ENCODE peak calls at places on chromosome 1, in eight cellular contexts. I, N, E, R, F, S, T and L are unnamed samples.

GRCh38 chr1:196317535-196318522 is 290.4 kb downstream of the KCNT2 start:
- DNase-seq in I (peak), N (no peak), E (peak), R (peak), F (peak), S (no peak), T (peak), L (peak)

GRCh38 chr1:228463559-228464455 is 23.4 kb upstream of the RNF187 start:
- DNase-seq in I (peak), N (no peak), E (peak), R (no peak), F (no peak), S (peak), T (peak), L (peak)

GRCh38 chr1:178536844-178537371 is 24.0 kb downstream of the TEX35 start:
- DNase-seq in I (no peak), N (no peak), E (peak), R (peak), F (peak), S (no peak), T (no peak), L (peak)

GRCh38 chr1:109931189-109931672 is 20.6 kb downstream of the CSF1 start:
- DNase-seq in I (peak), N (no peak), E (peak), R (peak), F (no peak), S (peak), T (peak), L (peak)

GRCh38 chr1:57796609-57797008 is 372.7 kb upstream of the DAB1 start:
- DNase-seq in I (no peak), N (no peak), E (no peak), R (no peak), F (no peak), S (no peak), T (no peak), L (no peak)

GRCh38 chr1:21072721-21073120 is 104.0 kb downstream of the EIF4G3 start:
- DNase-seq in I (no peak), N (no peak), E (no peak), R (no peak), F (no peak), S (no peak), T (no peak), L (no peak)

GRCh38 chr1:156625436-156626078 is 6.3 kb downstream of the HAPLN2 start:
- DNase-seq in I (peak), N (no peak), E (no peak), R (no peak), F (no peak), S (peak), T (peak), L (no peak)

GRCh38 chr1:227774051-227774720 is 39.0 kb downstream of the SNAP47 start:
- DNase-seq in I (no peak), N (peak), E (no peak), R (no peak), F (no peak), S (no peak), T (no peak), L (no peak)

GRCh38 chr1:211616231-211617031 is 37.5 kb upstream of the SLC30A1 start:
- DNase-seq in I (no peak), N (no peak), E (no peak), R (peak), F (no peak), S (no peak), T (no peak), L (no peak)

GRCh38 chr1:15858672-15859372 is 11.3 kb downstream of the SPEN start:
- DNase-seq in I (no peak), N (no peak), E (no peak), R (no peak), F (no peak), S (no peak), T (no peak), L (no peak)

GRCh38 chr1:161185282-161185682 is 8.0 kb upstream of the B4GALT3 start:
- DNase-seq in I (no peak), N (peak), E (no peak), R (no peak), F (no peak), S (peak), T (no peak), L (no peak)

GRCh38 chr1:116817582-116818064 is 63.4 kb downstream of the CD2 start:
- DNase-seq in I (peak), N (peak), E (peak), R (peak), F (peak), S (peak), T (peak), L (peak)

GRCh38 chr1:48794815-48795214 is 18.1 kb upstream of the BEND5 start:
- DNase-seq in I (no peak), N (no peak), E (no peak), R (no peak), F (no peak), S (no peak), T (no peak), L (no peak)

GRCh38 chr1:185512442-185512841 is 195.4 kb upstream of the IVNS1ABP start:
- DNase-seq in I (no peak), N (no peak), E (no peak), R (no peak), F (no peak), S (no peak), T (no peak), L (no peak)

GRCh38 chr1:167175901-167176300 is 44.8 kb upstream of the POU2F1 start:
- DNase-seq in I (no peak), N (no peak), E (no peak), R (no peak), F (no peak), S (no peak), T (no peak), L (no peak)

GRCh38 chr1:97668945-97669344 is 251.9 kb downstream of the DPYD start:
- DNase-seq in I (no peak), N (no peak), E (peak), R (no peak), F (peak), S (peak), T (no peak), L (peak)

GRCh38 chr1:186541003-186541402 is 80.1 kb upstream of the PDC start:
- DNase-seq in I (no peak), N (no peak), E (no peak), R (no peak), F (no peak), S (no peak), T (no peak), L (no peak)

GRCh38 chr1:1165900-1166421 is 7.7 kb upstream of the TTLL10 start:
- DNase-seq in I (no peak), N (no peak), E (no peak), R (no peak), F (no peak), S (no peak), T (peak), L (no peak)

GRCh38 chr1:203860396-203860951 is 925 bp upstream of the SNRPE start:
- DNase-seq in I (peak), N (no peak), E (no peak), R (peak), F (no peak), S (no peak), T (no peak), L (no peak)

GRCh38 chr1:167681024-167681423 is 40.8 kb upstream of the MPZL1 start:
- DNase-seq in I (no peak), N (no peak), E (no peak), R (no peak), F (no peak), S (peak), T (no peak), L (no peak)

GRCh38 chr1:202107321-202107761 is 15.4 kb upstream of the GPR37L1 start:
- DNase-seq in I (no peak), N (no peak), E (no peak), R (no peak), F (no peak), S (no peak), T (no peak), L (no peak)

DNA sequence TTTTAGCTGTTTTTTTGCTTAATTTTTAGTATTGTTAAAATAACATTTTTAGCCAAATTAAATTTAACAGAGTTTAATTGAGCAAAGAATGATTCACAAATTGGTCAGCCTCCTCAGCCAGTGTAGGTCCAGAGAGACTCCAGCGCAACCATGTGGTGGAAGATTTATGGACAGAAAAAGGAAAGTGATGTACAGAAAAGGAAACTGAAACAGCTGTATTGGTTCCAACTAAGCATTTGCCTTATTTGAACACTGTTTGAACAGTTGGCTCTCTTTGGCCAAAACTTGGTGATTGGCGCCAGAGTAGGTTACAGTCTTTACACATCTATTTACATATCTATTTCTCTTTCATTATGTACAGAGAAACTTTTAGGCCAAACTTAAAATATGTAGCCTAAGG is 19.4 kb downstream of the RPS6KC1 start:
- DNase-seq in I (no peak), N (no peak), E (no peak), R (peak), F (no peak), S (peak), T (no peak), L (no peak)
- TF ChIP-seq REST in I (no peak), N (no peak), E (no peak), R (no peak), F (no peak), S (no peak), T (no peak), L (no peak)

GRCh38 chr1:206742702-206743383 is 27.7 kb upstream of the IL19 start:
- DNase-seq in I (no peak), N (no peak), E (no peak), R (no peak), F (no peak), S (no peak), T (no peak), L (no peak)
- TF ChIP-seq REST in I (no peak), N (no peak), E (no peak), R (no peak), F (no peak), S (no peak), T (no peak), L (no peak)

DNA sequence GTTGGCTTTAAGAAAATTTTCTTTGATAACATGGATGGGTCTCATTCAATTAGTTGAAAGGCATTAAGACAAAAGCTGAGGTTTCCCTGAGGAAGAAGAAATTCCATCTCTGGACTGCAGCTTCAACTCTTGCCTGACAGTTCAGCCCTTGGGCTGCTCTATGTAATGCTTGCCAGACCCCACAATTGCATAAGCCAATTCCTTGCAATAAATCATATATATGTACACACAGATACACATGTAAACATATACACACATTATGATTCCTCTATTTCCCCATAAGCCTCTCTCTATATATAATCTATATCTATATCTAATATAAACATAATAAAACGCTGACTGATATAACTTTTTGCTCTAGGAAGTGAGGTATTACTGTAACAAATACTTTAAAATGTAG is 301.5 kb upstream of the PRMT6 start:
- DNase-seq in I (no peak), N (no peak), E (no peak), R (no peak), F (no peak), S (no peak), T (no peak), L (no peak)
- TF ChIP-seq REST in I (no peak), N (no peak), E (no peak), R (no peak), F (no peak), S (no peak), T (no peak), L (no peak)

GRCh38 chr1:100383743-100384405 is 31.6 kb downstream of the CDC14A start:
- DNase-seq in I (no peak), N (no peak), E (no peak), R (no peak), F (no peak), S (no peak), T (no peak), L (no peak)
- TF ChIP-seq REST in I (no peak), N (no peak), E (no peak), R (no peak), F (no peak), S (no peak), T (no peak), L (no peak)

DNA sequence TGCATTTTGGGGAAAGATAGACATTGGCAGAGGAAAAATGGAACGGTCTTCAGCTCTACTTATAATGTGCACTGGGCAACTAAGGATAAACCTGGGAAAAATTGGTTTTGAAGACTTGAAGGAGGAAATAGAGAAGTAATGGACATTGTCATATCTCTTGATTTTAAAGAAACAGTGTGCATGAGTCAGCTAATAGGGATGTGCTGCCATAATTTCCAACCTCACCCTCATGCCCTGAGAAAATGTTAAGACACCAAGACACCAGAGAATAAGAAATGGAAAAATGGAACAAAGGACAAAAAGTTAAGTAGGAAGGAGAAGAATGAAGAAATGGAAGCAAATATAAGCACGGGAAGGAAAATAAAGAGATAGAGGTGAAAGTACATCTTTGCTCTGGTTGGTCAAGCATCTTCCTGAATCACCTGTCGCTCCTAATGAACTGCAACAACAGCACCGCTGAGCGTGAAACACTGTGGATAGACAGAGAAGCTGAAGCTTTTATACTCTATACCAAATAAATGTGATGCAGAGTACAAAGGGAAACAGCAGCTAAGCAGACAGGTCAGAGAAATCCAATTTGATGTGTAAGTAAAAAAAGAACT is 5.3 kb downstream of the UBR4 start:
- DNase-seq in I (no peak), N (no peak), E (no peak), R (no peak), F (no peak), S (no peak), T (no peak), L (no peak)
- TF ChIP-seq REST in I (no peak), N (no peak), E (no peak), R (no peak), F (no peak), S (no peak), T (no peak), L (no peak)

DNA sequence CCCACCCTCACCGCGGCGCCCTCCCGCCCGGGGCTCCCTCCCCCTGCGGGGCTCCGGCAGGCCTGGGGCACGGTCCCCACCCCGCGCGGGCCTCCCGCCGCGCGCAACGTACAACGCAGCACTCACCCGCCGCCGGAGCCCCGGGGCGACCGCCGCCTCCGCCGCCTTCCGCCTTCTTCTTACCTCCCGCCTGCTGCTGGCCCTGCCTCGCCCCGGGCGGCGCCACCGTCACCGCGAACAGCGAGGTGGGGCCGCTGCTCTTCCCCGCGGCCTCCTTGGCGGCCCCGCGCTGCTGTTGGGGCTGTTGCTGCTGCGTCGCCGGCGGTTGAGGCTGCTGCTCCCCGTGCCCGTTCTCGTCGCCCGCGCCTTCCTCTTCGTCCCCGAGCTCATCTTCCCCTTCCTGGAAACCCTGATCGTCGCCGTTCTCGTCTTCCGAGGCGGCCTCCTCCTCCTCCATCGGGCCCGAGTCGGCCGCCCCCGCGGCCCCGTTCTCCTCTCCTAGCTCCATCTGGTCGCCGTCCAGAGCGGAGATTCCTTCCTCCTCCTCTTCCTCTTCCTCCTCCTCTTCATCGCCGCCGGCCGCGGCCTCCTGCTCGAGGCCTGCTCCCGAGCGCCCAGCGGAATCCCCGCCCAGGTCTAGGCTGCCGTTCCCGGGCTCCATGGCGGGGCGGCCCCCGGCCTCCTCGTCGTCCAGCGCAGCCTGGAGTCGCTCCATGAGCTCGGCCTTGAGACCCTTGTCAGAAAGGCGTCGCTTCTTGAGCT is 671 bp downstream of the HNRNPU start:
- DNase-seq in I (no peak), N (no peak), E (no peak), R (no peak), F (no peak), S (peak), T (peak), L (no peak)
- TF ChIP-seq REST in I (no peak), N (no peak), E (no peak), R (no peak), F (peak), S (no peak), T (no peak), L (no peak)

DNA sequence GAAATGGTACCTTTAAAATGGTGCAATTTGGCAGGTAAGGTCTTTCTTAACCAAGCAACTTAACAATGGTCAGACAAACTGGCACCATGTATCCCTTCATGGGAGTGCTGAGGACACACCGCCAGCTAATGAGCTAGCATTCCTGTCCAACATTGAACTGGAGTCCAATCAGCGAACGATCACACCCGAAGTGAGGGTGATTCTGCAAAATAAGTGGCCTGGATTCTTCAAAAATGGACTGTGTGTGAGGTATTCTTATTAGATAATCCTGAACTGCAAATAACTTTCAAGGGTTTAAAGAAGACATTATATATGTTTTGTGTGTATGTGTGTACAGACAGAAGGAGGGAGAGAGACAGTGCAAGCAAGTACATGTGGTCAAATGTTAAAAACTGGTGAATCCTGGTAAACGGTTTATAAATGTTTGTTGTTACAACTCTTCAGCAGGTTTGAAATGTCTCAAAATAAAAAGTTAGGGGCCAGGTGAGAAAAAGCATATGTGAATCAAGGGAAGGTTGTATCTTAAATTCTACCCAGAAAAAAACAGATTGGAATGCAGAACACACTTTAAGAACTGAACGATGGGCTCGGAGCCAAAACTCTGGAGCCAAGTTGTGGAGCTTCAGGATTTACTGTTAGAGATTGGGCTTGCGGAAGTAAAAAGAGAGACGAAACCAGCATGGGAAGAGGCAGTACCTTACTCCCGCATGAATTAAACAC is 20.9 kb downstream of the GADD45A start:
- DNase-seq in I (no peak), N (no peak), E (no peak), R (no peak), F (no peak), S (no peak), T (no peak), L (no peak)
- TF ChIP-seq REST in I (no peak), N (no peak), E (no peak), R (no peak), F (no peak), S (no peak), T (no peak), L (no peak)

GRCh38 chr1:181743878-181744312 is 260.6 kb downstream of the CACNA1E start:
- DNase-seq in I (no peak), N (no peak), E (no peak), R (no peak), F (no peak), S (no peak), T (no peak), L (no peak)
- TF ChIP-seq REST in I (no peak), N (no peak), E (no peak), R (no peak), F (no peak), S (no peak), T (no peak), L (no peak)

GRCh38 chr1:8024329-8024728 is 1.8 kb downstream of the ERRFI1 start:
- DNase-seq in I (no peak), N (no peak), E (no peak), R (no peak), F (no peak), S (no peak), T (no peak), L (no peak)

GRCh38 chr1:8023995-8024313 is 2.2 kb downstream of the ERRFI1 start:
- DNase-seq in I (no peak), N (no peak), E (no peak), R (no peak), F (no peak), S (no peak), T (no peak), L (no peak)

GRCh38 chr1:8022395-8023286 is 3.5 kb downstream of the ERRFI1 start:
- DNase-seq in I (no peak), N (no peak), E (no peak), R (no peak), F (no peak), S (no peak), T (no peak), L (no peak)

GRCh38 chr1:8021676-8022266 is 4.3 kb downstream of the ERRFI1 start:
- DNase-seq in I (no peak), N (no peak), E (no peak), R (no peak), F (no peak), S (no peak), T (no peak), L (no peak)

DNA sequence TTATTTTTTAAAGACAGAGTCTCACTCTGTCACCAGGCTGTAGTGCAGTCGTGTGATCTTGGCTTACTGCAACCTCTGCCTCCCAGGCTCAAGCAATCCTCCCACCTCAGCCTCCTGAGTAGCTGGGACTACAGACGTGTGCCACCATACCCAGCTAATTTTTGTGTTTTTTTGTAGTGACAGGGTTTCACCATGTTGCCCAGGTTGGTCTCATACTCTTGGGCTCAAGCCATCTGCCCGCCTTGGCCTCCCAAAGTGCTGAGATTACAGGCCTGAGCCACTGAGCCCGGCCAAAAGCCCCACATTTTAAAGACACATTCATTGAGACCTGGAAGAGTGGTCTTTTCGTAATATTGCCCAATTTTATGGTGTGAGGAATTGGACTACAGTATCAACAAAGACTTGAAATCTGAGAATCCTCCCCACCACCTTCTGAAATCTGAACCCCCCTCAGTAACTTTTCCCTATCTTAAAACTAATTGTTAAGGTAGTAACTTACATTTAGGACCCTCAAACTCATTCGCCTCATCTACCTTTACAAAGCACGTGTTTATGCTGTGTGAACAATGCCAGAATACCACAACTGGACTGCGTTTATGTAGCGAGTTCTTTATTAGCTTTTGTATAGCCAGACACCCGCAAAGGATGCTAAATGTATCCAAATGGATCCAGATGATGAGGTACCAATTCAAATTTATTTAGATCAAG is 2.7 kb downstream of the ERRFI1 start:
- DNase-seq in I (no peak), N (no peak), E (no peak), R (no peak), F (no peak), S (no peak), T (no peak), L (no peak)
- TF ChIP-seq REST in I (no peak), N (no peak), E (no peak), R (no peak), F (no peak), S (no peak), T (no peak), L (no peak)